ENCODE peak calls at places on chromosomes 7 and 10, in four cellular contexts. O is activated CD4-positive, alpha-beta T cell treated with anti-CD3 and anti-CD28 coated beads, Interleukin-2, amount 50 U/mL, for 48 hours; V is neuronal stem cell; U is stimulated activated naive CD4-positive, alpha-beta T cell. F is an unnamed sample.

GRCh38 chr7:80259-81236 is 111.8 kb upstream of the FAM20C start:
- DNase-seq in U (no peak), O (no peak), V (no peak), F (no peak)

GRCh38 chr10:6578221-6579192 is 1.6 kb downstream of the PRKCQ start:
- DNase-seq in V (no peak), U (peak), O (no peak), F (no peak)

GRCh38 chr10:71067098-71067760 is 145.1 kb upstream of the UNC5B start:
- DNase-seq in U (no peak), O (no peak), V (no peak), F (no peak)

GRCh38 chr10:636769-637168 is 52.7 kb downstream of the DIP2C start:
- DNase-seq in V (no peak), U (no peak), O (no peak), F (no peak)

GRCh38 chr10:15585303-15585715 is 134.4 kb downstream of the ITGA8 start:
- DNase-seq in V (peak), U (no peak), O (peak), F (peak)

GRCh38 chr7:93811198-93811597 is 79.4 kb downstream of the TFPI2 start:
- DNase-seq in O (no peak), V (no peak), U (no peak), F (no peak)

GRCh38 chr7:143258830-143259229 is 4.4 kb upstream of the GSTK1 start:
- DNase-seq in O (no peak), U (no peak), V (no peak), F (peak)

GRCh38 chr7:142001163-142001874 is 5.6 kb downstream of the MGAM start:
- DNase-seq in U (no peak), V (no peak), O (no peak), F (no peak)

GRCh38 chr7:159209429-159209828 is 64.8 kb upstream of the VIPR2 start:
- DNase-seq in O (no peak), U (peak), V (no peak), F (no peak)

GRCh38 chr10:48653347-48653746 is 31.3 kb upstream of the WDFY4 start:
- DNase-seq in O (no peak), U (no peak), V (no peak), F (no peak)

F was measured in MM.1S.